ENCODE peak calls at places on chromosomes 16 and 17, in four cellular contexts. One of them, this sample, is unnamed.

GRCh38 chr16:89548344-89549006 is 12.0 kb upstream of the RPL13 start:
- DNase-seq in stimulated activated naive CD4-positive, alpha-beta T cell treated with Interleukin-2 at 50 U/mL for 16 hours: no peak
- DNase-seq in stimulated activated CD4-positive, alpha-beta T cell treated with anti-CD3 and anti-CD28 coated beads, TNF-alpha, amount 100 ng/mL, for 48 hours: no peak
- DNase-seq in activated T-cell treated with anti-CD3 and anti-CD28 coated beads for 1 hour: no peak
- DNase-seq in this sample: no peak

GRCh38 chr17:81656835-81657234 is 493 bp upstream of the PDE6G start:
- DNase-seq in stimulated activated naive CD4-positive, alpha-beta T cell treated with Interleukin-2 at 50 U/mL for 16 hours: no peak
- DNase-seq in stimulated activated CD4-positive, alpha-beta T cell treated with anti-CD3 and anti-CD28 coated beads, TNF-alpha, amount 100 ng/mL, for 48 hours: no peak
- DNase-seq in activated T-cell treated with anti-CD3 and anti-CD28 coated beads for 1 hour: no peak
- DNase-seq in this sample: no peak

GRCh38 chr16:87702325-87702811 is 63.4 kb downstream of the KLHDC4 start:
- DNase-seq in stimulated activated naive CD4-positive, alpha-beta T cell treated with Interleukin-2 at 50 U/mL for 16 hours: peak
- DNase-seq in stimulated activated CD4-positive, alpha-beta T cell treated with anti-CD3 and anti-CD28 coated beads, TNF-alpha, amount 100 ng/mL, for 48 hours: peak
- DNase-seq in activated T-cell treated with anti-CD3 and anti-CD28 coated beads for 1 hour: peak
- DNase-seq in this sample: no peak

GRCh38 chr16:67663151-67663876 is 2.6 kb downstream of the PARD6A start:
- DNase-seq in stimulated activated naive CD4-positive, alpha-beta T cell treated with Interleukin-2 at 50 U/mL for 16 hours: peak
- DNase-seq in stimulated activated CD4-positive, alpha-beta T cell treated with anti-CD3 and anti-CD28 coated beads, TNF-alpha, amount 100 ng/mL, for 48 hours: no peak
- DNase-seq in activated T-cell treated with anti-CD3 and anti-CD28 coated beads for 1 hour: no peak
- DNase-seq in this sample: no peak

GRCh38 chr17:81917565-81918332 is at the start of gene SIRT7:
- DNase-seq in stimulated activated naive CD4-positive, alpha-beta T cell treated with Interleukin-2 at 50 U/mL for 16 hours: peak
- DNase-seq in stimulated activated CD4-positive, alpha-beta T cell treated with anti-CD3 and anti-CD28 coated beads, TNF-alpha, amount 100 ng/mL, for 48 hours: peak
- DNase-seq in activated T-cell treated with anti-CD3 and anti-CD28 coated beads for 1 hour: peak
- DNase-seq in this sample: peak

GRCh38 chr16:31072540-31073072 is 1.4 kb downstream of the ZNF668 start:
- DNase-seq in stimulated activated naive CD4-positive, alpha-beta T cell treated with Interleukin-2 at 50 U/mL for 16 hours: peak
- DNase-seq in stimulated activated CD4-positive, alpha-beta T cell treated with anti-CD3 and anti-CD28 coated beads, TNF-alpha, amount 100 ng/mL, for 48 hours: no peak
- DNase-seq in activated T-cell treated with anti-CD3 and anti-CD28 coated beads for 1 hour: no peak
- DNase-seq in this sample: no peak

GRCh38 chr16:67305216-67306071 is 21.1 kb downstream of the KCTD19 start:
- DNase-seq in stimulated activated naive CD4-positive, alpha-beta T cell treated with Interleukin-2 at 50 U/mL for 16 hours: no peak
- DNase-seq in stimulated activated CD4-positive, alpha-beta T cell treated with anti-CD3 and anti-CD28 coated beads, TNF-alpha, amount 100 ng/mL, for 48 hours: no peak
- DNase-seq in activated T-cell treated with anti-CD3 and anti-CD28 coated beads for 1 hour: no peak
- DNase-seq in this sample: no peak

GRCh38 chr17:58331815-58332719 is 3.5 kb upstream of the TSPOAP1 start:
- DNase-seq in stimulated activated naive CD4-positive, alpha-beta T cell treated with Interleukin-2 at 50 U/mL for 16 hours: peak
- DNase-seq in stimulated activated CD4-positive, alpha-beta T cell treated with anti-CD3 and anti-CD28 coated beads, TNF-alpha, amount 100 ng/mL, for 48 hours: peak
- DNase-seq in activated T-cell treated with anti-CD3 and anti-CD28 coated beads for 1 hour: peak
- DNase-seq in this sample: no peak

GRCh38 chr16:52584354-52584840 is 37.5 kb upstream of the TOX3 start:
- DNase-seq in stimulated activated naive CD4-positive, alpha-beta T cell treated with Interleukin-2 at 50 U/mL for 16 hours: no peak
- DNase-seq in stimulated activated CD4-positive, alpha-beta T cell treated with anti-CD3 and anti-CD28 coated beads, TNF-alpha, amount 100 ng/mL, for 48 hours: no peak
- DNase-seq in activated T-cell treated with anti-CD3 and anti-CD28 coated beads for 1 hour: no peak
- DNase-seq in this sample: no peak

GRCh38 chr16:53502331-53503269 is at the start of gene AKTIP:
- DNase-seq in stimulated activated naive CD4-positive, alpha-beta T cell treated with Interleukin-2 at 50 U/mL for 16 hours: peak
- DNase-seq in stimulated activated CD4-positive, alpha-beta T cell treated with anti-CD3 and anti-CD28 coated beads, TNF-alpha, amount 100 ng/mL, for 48 hours: no peak
- DNase-seq in activated T-cell treated with anti-CD3 and anti-CD28 coated beads for 1 hour: peak
- DNase-seq in this sample: peak

GRCh38 chr16:25256821-25257503 is 683 bp downstream of the ZKSCAN2 start:
- DNase-seq in stimulated activated naive CD4-positive, alpha-beta T cell treated with Interleukin-2 at 50 U/mL for 16 hours: no peak
- DNase-seq in stimulated activated CD4-positive, alpha-beta T cell treated with anti-CD3 and anti-CD28 coated beads, TNF-alpha, amount 100 ng/mL, for 48 hours: no peak
- DNase-seq in activated T-cell treated with anti-CD3 and anti-CD28 coated beads for 1 hour: no peak
- DNase-seq in this sample: no peak

GRCh38 chr17:29575511-29576213 is 7.2 kb downstream of the TP53I13 start:
- DNase-seq in stimulated activated naive CD4-positive, alpha-beta T cell treated with Interleukin-2 at 50 U/mL for 16 hours: no peak
- DNase-seq in stimulated activated CD4-positive, alpha-beta T cell treated with anti-CD3 and anti-CD28 coated beads, TNF-alpha, amount 100 ng/mL, for 48 hours: no peak
- DNase-seq in activated T-cell treated with anti-CD3 and anti-CD28 coated beads for 1 hour: no peak
- DNase-seq in this sample: no peak

GRCh38 chr16:4877298-4877685 is 30.0 kb downstream of the UBN1 start:
- DNase-seq in stimulated activated naive CD4-positive, alpha-beta T cell treated with Interleukin-2 at 50 U/mL for 16 hours: no peak
- DNase-seq in stimulated activated CD4-positive, alpha-beta T cell treated with anti-CD3 and anti-CD28 coated beads, TNF-alpha, amount 100 ng/mL, for 48 hours: no peak
- DNase-seq in activated T-cell treated with anti-CD3 and anti-CD28 coated beads for 1 hour: no peak
- DNase-seq in this sample: no peak

GRCh38 chr16:30609002-30609927 is 924 bp downstream of the ZNF689 start:
- DNase-seq in stimulated activated naive CD4-positive, alpha-beta T cell treated with Interleukin-2 at 50 U/mL for 16 hours: peak
- DNase-seq in stimulated activated CD4-positive, alpha-beta T cell treated with anti-CD3 and anti-CD28 coated beads, TNF-alpha, amount 100 ng/mL, for 48 hours: no peak
- DNase-seq in activated T-cell treated with anti-CD3 and anti-CD28 coated beads for 1 hour: no peak
- DNase-seq in this sample: peak

GRCh38 chr17:34639706-34640425 is 60.5 kb downstream of the TMEM132E start:
- DNase-seq in stimulated activated naive CD4-positive, alpha-beta T cell treated with Interleukin-2 at 50 U/mL for 16 hours: no peak
- DNase-seq in stimulated activated CD4-positive, alpha-beta T cell treated with anti-CD3 and anti-CD28 coated beads, TNF-alpha, amount 100 ng/mL, for 48 hours: no peak
- DNase-seq in activated T-cell treated with anti-CD3 and anti-CD28 coated beads for 1 hour: no peak
- DNase-seq in this sample: no peak

GRCh38 chr17:78358538-78359215 is 1.2 kb downstream of the SOCS3 start:
- DNase-seq in stimulated activated naive CD4-positive, alpha-beta T cell treated with Interleukin-2 at 50 U/mL for 16 hours: no peak
- DNase-seq in stimulated activated CD4-positive, alpha-beta T cell treated with anti-CD3 and anti-CD28 coated beads, TNF-alpha, amount 100 ng/mL, for 48 hours: no peak
- DNase-seq in activated T-cell treated with anti-CD3 and anti-CD28 coated beads for 1 hour: no peak
- DNase-seq in this sample: no peak

GRCh38 chr16:51864575-51864974 is 682.4 kb downstream of the TOX3 start:
- DNase-seq in stimulated activated naive CD4-positive, alpha-beta T cell treated with Interleukin-2 at 50 U/mL for 16 hours: no peak
- DNase-seq in stimulated activated CD4-positive, alpha-beta T cell treated with anti-CD3 and anti-CD28 coated beads, TNF-alpha, amount 100 ng/mL, for 48 hours: no peak
- DNase-seq in activated T-cell treated with anti-CD3 and anti-CD28 coated beads for 1 hour: no peak
- DNase-seq in this sample: no peak

GRCh38 chr16:2282866-2283555 is 15.1 kb upstream of the RNPS1 start:
- DNase-seq in stimulated activated naive CD4-positive, alpha-beta T cell treated with Interleukin-2 at 50 U/mL for 16 hours: no peak
- DNase-seq in stimulated activated CD4-positive, alpha-beta T cell treated with anti-CD3 and anti-CD28 coated beads, TNF-alpha, amount 100 ng/mL, for 48 hours: no peak
- DNase-seq in activated T-cell treated with anti-CD3 and anti-CD28 coated beads for 1 hour: no peak
- DNase-seq in this sample: no peak

GRCh38 chr16:1610841-1611653 is 825 bp downstream of the IFT140 start:
- DNase-seq in stimulated activated naive CD4-positive, alpha-beta T cell treated with Interleukin-2 at 50 U/mL for 16 hours: no peak
- DNase-seq in stimulated activated CD4-positive, alpha-beta T cell treated with anti-CD3 and anti-CD28 coated beads, TNF-alpha, amount 100 ng/mL, for 48 hours: no peak
- DNase-seq in activated T-cell treated with anti-CD3 and anti-CD28 coated beads for 1 hour: no peak
- DNase-seq in this sample: no peak

GRCh38 chr16:56013962-56014552 is 138.9 kb upstream of the CES5A start:
- DNase-seq in stimulated activated naive CD4-positive, alpha-beta T cell treated with Interleukin-2 at 50 U/mL for 16 hours: peak
- DNase-seq in stimulated activated CD4-positive, alpha-beta T cell treated with anti-CD3 and anti-CD28 coated beads, TNF-alpha, amount 100 ng/mL, for 48 hours: peak
- DNase-seq in activated T-cell treated with anti-CD3 and anti-CD28 coated beads for 1 hour: peak
- DNase-seq in this sample: no peak

GRCh38 chr16:54052271-54052670 is 234.3 kb downstream of the IRX3 start:
- DNase-seq in stimulated activated naive CD4-positive, alpha-beta T cell treated with Interleukin-2 at 50 U/mL for 16 hours: no peak
- DNase-seq in stimulated activated CD4-positive, alpha-beta T cell treated with anti-CD3 and anti-CD28 coated beads, TNF-alpha, amount 100 ng/mL, for 48 hours: no peak
- DNase-seq in activated T-cell treated with anti-CD3 and anti-CD28 coated beads for 1 hour: no peak
- DNase-seq in this sample: no peak